ENCODE peak calls at places on chromosomes 2 and 18, in six cellular contexts. D is right cardiac atrium, K is non-pigmented ciliary epithelial cell, H is H54, S is NCI-H2081, E is Right ventricle myocardium superior. N is an unnamed sample.

GRCh38 chr2:44061876-44062275 is 66.1 kb upstream of the LRPPRC start:
- DNase-seq in D (no peak), K (no peak), H (no peak), S (no peak), E (no peak), N (no peak)

GRCh38 chr2:26072925-26073768 is 39.3 kb downstream of the RAB10 start:
- DNase-seq in D (no peak), K (no peak), H (no peak), S (no peak), E (no peak), N (no peak)

GRCh38 chr2:150549381-150549780 is 61.9 kb upstream of the RND3 start:
- DNase-seq in D (no peak), K (no peak), H (no peak), S (no peak), E (no peak), N (no peak)

GRCh38 chr2:226578879-226579278 is 220.7 kb downstream of the IRS1 start:
- DNase-seq in D (no peak), K (no peak), H (no peak), S (no peak), E (no peak), N (no peak)

GRCh38 chr2:119548516-119549120 is 4.4 kb downstream of the CFAP221 start:
- DNase-seq in D (no peak), K (no peak), H (no peak), S (no peak), E (no peak), N (no peak)

GRCh38 chr2:191533693-191534175 is 144.2 kb upstream of the NABP1 start:
- DNase-seq in D (no peak), K (no peak), H (no peak), S (no peak), E (no peak), N (no peak)

GRCh38 chr18:2890606-2891005 is 43.8 kb downstream of the EMILIN2 start:
- DNase-seq in D (no peak), K (no peak), H (no peak), S (no peak), E (no peak), N (no peak)

GRCh38 chr2:28274911-28275685 is 117.6 kb upstream of the FOSL2 start:
- DNase-seq in D (peak), K (peak), H (peak), S (no peak), E (no peak), N (peak)

GRCh38 chr18:48838921-48839818 is 111.6 kb downstream of the SMAD7 start:
- DNase-seq in D (peak), K (no peak), H (peak), S (no peak), E (no peak), N (no peak)

GRCh38 chr2:76813084-76813483 is 709.1 kb downstream of the LRRTM4 start:
- DNase-seq in D (no peak), K (no peak), H (no peak), S (no peak), E (no peak), N (no peak)

GRCh38 chr18:74110149-74110548 is 37.5 kb downstream of the FBXO15 start:
- DNase-seq in D (no peak), K (no peak), H (no peak), S (no peak), E (no peak), N (no peak)

GRCh38 chr2:18959952-18960717 is 370.8 kb upstream of the NT5C1B start:
- DNase-seq in D (no peak), K (no peak), H (no peak), S (no peak), E (no peak), N (no peak)

GRCh38 chr2:121234791-121235190 is 50.2 kb downstream of the TFCP2L1 start:
- DNase-seq in D (no peak), K (no peak), H (no peak), S (no peak), E (no peak), N (no peak)

GRCh38 chr2:182685552-182685951 is 30.5 kb upstream of the DNAJC10 start:
- DNase-seq in D (no peak), K (no peak), H (no peak), S (no peak), E (no peak), N (no peak)

GRCh38 chr2:97697252-97698235 is 15.8 kb upstream of the ZAP70 start:
- DNase-seq in D (peak), K (peak), H (peak), S (peak), E (peak), N (peak)